ENCODE peak calls at places on chromosomes 4 and X, in seven cellular contexts. One of them, this sample, is unnamed.

GRCh38 chr4:110088670-110089069 is 109.7 kb downstream of the ELOVL6 start:
- DNase-seq in sigmoid colon: no peak
- DNase-seq in transverse colon: no peak
- DNase-seq in cardiac muscle cell: no peak
- DNase-seq in psoas muscle: no peak
- DNase-seq in tibial nerve: no peak
- DNase-seq in lower leg skin: no peak
- DNase-seq in this sample: no peak

GRCh38 chr4:113086172-113086695 is 36.8 kb downstream of the ANK2 start:
- DNase-seq in sigmoid colon: no peak
- DNase-seq in transverse colon: no peak
- DNase-seq in cardiac muscle cell: no peak
- DNase-seq in psoas muscle: no peak
- DNase-seq in tibial nerve: no peak
- DNase-seq in lower leg skin: no peak
- DNase-seq in this sample: no peak

GRCh38 chrX:123153846-123154335 is 30.2 kb upstream of the GRIA3 start:
- DNase-seq in sigmoid colon: no peak
- DNase-seq in transverse colon: no peak
- DNase-seq in cardiac muscle cell: no peak
- DNase-seq in psoas muscle: no peak
- DNase-seq in tibial nerve: no peak
- DNase-seq in lower leg skin: no peak
- DNase-seq in this sample: no peak

GRCh38 chr4:127479031-127479622 is 153.6 kb upstream of the INTU start:
- DNase-seq in sigmoid colon: no peak
- DNase-seq in transverse colon: no peak
- DNase-seq in cardiac muscle cell: peak; percentile 48
- DNase-seq in psoas muscle: no peak
- DNase-seq in tibial nerve: no peak
- DNase-seq in lower leg skin: no peak
- DNase-seq in this sample: no peak

GRCh38 chr4:53987761-53988171 is 76.6 kb downstream of the CHIC2 start:
- DNase-seq in sigmoid colon: no peak
- DNase-seq in transverse colon: no peak
- DNase-seq in cardiac muscle cell: no peak
- DNase-seq in psoas muscle: no peak
- DNase-seq in tibial nerve: no peak
- DNase-seq in lower leg skin: no peak
- DNase-seq in this sample: peak; percentile 37

GRCh38 chrX:81900522-81900921 is 698.6 kb downstream of the SH3BGRL start:
- DNase-seq in sigmoid colon: no peak
- DNase-seq in transverse colon: no peak
- DNase-seq in cardiac muscle cell: no peak
- DNase-seq in psoas muscle: no peak
- DNase-seq in tibial nerve: no peak
- DNase-seq in lower leg skin: no peak
- DNase-seq in this sample: no peak

GRCh38 chr4:13888112-13888511 is 260.6 kb upstream of the BOD1L1 start:
- DNase-seq in sigmoid colon: no peak
- DNase-seq in transverse colon: no peak
- DNase-seq in cardiac muscle cell: no peak
- DNase-seq in psoas muscle: no peak
- DNase-seq in tibial nerve: no peak
- DNase-seq in lower leg skin: no peak
- DNase-seq in this sample: peak; percentile 89

GRCh38 chr4:119097282-119097900 is 38.2 kb upstream of the MYOZ2 start:
- DNase-seq in sigmoid colon: no peak
- DNase-seq in transverse colon: no peak
- DNase-seq in cardiac muscle cell: no peak
- DNase-seq in psoas muscle: no peak
- DNase-seq in tibial nerve: no peak
- DNase-seq in lower leg skin: no peak
- DNase-seq in this sample: no peak

GRCh38 chr4:38759077-38759789 is 23.6 kb downstream of the TLR10 start:
- DNase-seq in sigmoid colon: peak; percentile 81
- DNase-seq in transverse colon: peak; percentile 68
- DNase-seq in cardiac muscle cell: peak; percentile 49
- DNase-seq in psoas muscle: peak; percentile 19
- DNase-seq in tibial nerve: peak; percentile 74
- DNase-seq in lower leg skin: peak; percentile 88
- DNase-seq in this sample: no peak

GRCh38 chrX:54423161-54423888 is 16.9 kb upstream of the TSR2 start:
- DNase-seq in sigmoid colon: no peak
- DNase-seq in transverse colon: no peak
- DNase-seq in cardiac muscle cell: peak; percentile 15
- DNase-seq in psoas muscle: no peak
- DNase-seq in tibial nerve: no peak
- DNase-seq in lower leg skin: no peak
- DNase-seq in this sample: no peak

GRCh38 chrX:13418126-13419091 is 98.6 kb upstream of the ATXN3L start:
- DNase-seq in sigmoid colon: no peak
- DNase-seq in transverse colon: no peak
- DNase-seq in cardiac muscle cell: no peak
- DNase-seq in psoas muscle: no peak
- DNase-seq in tibial nerve: no peak
- DNase-seq in lower leg skin: no peak
- DNase-seq in this sample: no peak

GRCh38 chrX:73943572-73943899 is 360.4 kb upstream of the ZCCHC13 start:
- DNase-seq in sigmoid colon: no peak
- DNase-seq in transverse colon: no peak
- DNase-seq in cardiac muscle cell: no peak
- DNase-seq in psoas muscle: no peak
- DNase-seq in tibial nerve: no peak
- DNase-seq in lower leg skin: no peak
- DNase-seq in this sample: no peak

GRCh38 chr4:13476915-13477314 is 7.2 kb downstream of the RAB28 start:
- DNase-seq in sigmoid colon: no peak
- DNase-seq in transverse colon: no peak
- DNase-seq in cardiac muscle cell: no peak
- DNase-seq in psoas muscle: no peak
- DNase-seq in tibial nerve: no peak
- DNase-seq in lower leg skin: no peak
- DNase-seq in this sample: no peak

GRCh38 chr4:99945718-99946345 is 586 bp downstream of the DNAJB14 start:
- DNase-seq in sigmoid colon: peak; percentile 66
- DNase-seq in transverse colon: no peak
- DNase-seq in cardiac muscle cell: peak; percentile 47
- DNase-seq in psoas muscle: no peak
- DNase-seq in tibial nerve: no peak
- DNase-seq in lower leg skin: no peak
- DNase-seq in this sample: no peak

GRCh38 chr4:79241846-79242245 is 84.0 kb downstream of the NAA11 start:
- DNase-seq in sigmoid colon: no peak
- DNase-seq in transverse colon: no peak
- DNase-seq in cardiac muscle cell: peak; percentile 6
- DNase-seq in psoas muscle: no peak
- DNase-seq in tibial nerve: no peak
- DNase-seq in lower leg skin: no peak
- DNase-seq in this sample: peak; percentile 29

GRCh38 chr4:5757091-5757490 is 46.1 kb downstream of the EVC start:
- DNase-seq in sigmoid colon: no peak
- DNase-seq in transverse colon: no peak
- DNase-seq in cardiac muscle cell: no peak
- DNase-seq in psoas muscle: no peak
- DNase-seq in tibial nerve: no peak
- DNase-seq in lower leg skin: peak; percentile 39
- DNase-seq in this sample: no peak

GRCh38 chr4:109276482-109277095 is 25.9 kb downstream of the COL25A1 start:
- DNase-seq in sigmoid colon: no peak
- DNase-seq in transverse colon: no peak
- DNase-seq in cardiac muscle cell: no peak
- DNase-seq in psoas muscle: no peak
- DNase-seq in tibial nerve: no peak
- DNase-seq in lower leg skin: no peak
- DNase-seq in this sample: no peak

GRCh38 chrX:38929966-38930421 is 128.7 kb downstream of the MID1IP1 start:
- DNase-seq in sigmoid colon: peak; percentile 74
- DNase-seq in transverse colon: no peak
- DNase-seq in cardiac muscle cell: peak; percentile 5
- DNase-seq in psoas muscle: peak; percentile 19
- DNase-seq in tibial nerve: no peak
- DNase-seq in lower leg skin: no peak
- DNase-seq in this sample: peak; percentile 13

GRCh38 chr4:40401646-40402045 is 66.5 kb downstream of the CHRNA9 start:
- DNase-seq in sigmoid colon: no peak
- DNase-seq in transverse colon: no peak
- DNase-seq in cardiac muscle cell: peak; percentile 6
- DNase-seq in psoas muscle: no peak
- DNase-seq in tibial nerve: no peak
- DNase-seq in lower leg skin: no peak
- DNase-seq in this sample: no peak

GRCh38 chr4:152100378-152101201 is 339.8 kb upstream of the GATB start:
- DNase-seq in sigmoid colon: no peak
- DNase-seq in transverse colon: peak; percentile 38
- DNase-seq in cardiac muscle cell: no peak
- DNase-seq in psoas muscle: no peak
- DNase-seq in tibial nerve: no peak
- DNase-seq in lower leg skin: peak; percentile 85
- DNase-seq in this sample: no peak

GRCh38 chr4:87632469-87632868 is 17.6 kb upstream of the DMP1 start:
- DNase-seq in sigmoid colon: no peak
- DNase-seq in transverse colon: no peak
- DNase-seq in cardiac muscle cell: no peak
- DNase-seq in psoas muscle: no peak
- DNase-seq in tibial nerve: no peak
- DNase-seq in lower leg skin: no peak
- DNase-seq in this sample: no peak

GRCh38 chr4:18111100-18111499 is 89.5 kb upstream of the LCORL start:
- DNase-seq in sigmoid colon: no peak
- DNase-seq in transverse colon: no peak
- DNase-seq in cardiac muscle cell: no peak
- DNase-seq in psoas muscle: no peak
- DNase-seq in tibial nerve: no peak
- DNase-seq in lower leg skin: no peak
- DNase-seq in this sample: no peak

GRCh38 chr4:41644288-41644914 is 104.1 kb downstream of the PHOX2B start:
- DNase-seq in sigmoid colon: peak; percentile 87
- DNase-seq in transverse colon: peak; percentile 75
- DNase-seq in cardiac muscle cell: peak; percentile 86
- DNase-seq in psoas muscle: peak; percentile 77
- DNase-seq in tibial nerve: peak; percentile 69
- DNase-seq in lower leg skin: peak; percentile 91
- DNase-seq in this sample: no peak
- TF ChIP-seq CTCF in sigmoid colon: peak; percentile 77
- TF ChIP-seq CTCF in transverse colon: peak; percentile 88
- TF ChIP-seq CTCF in cardiac muscle cell: peak; percentile 91
- TF ChIP-seq CTCF in psoas muscle: peak; percentile 86
- TF ChIP-seq CTCF in tibial nerve: peak; percentile 94
- TF ChIP-seq CTCF in lower leg skin: peak; percentile 15
- TF ChIP-seq CTCF in this sample: peak; percentile 90

DNA sequence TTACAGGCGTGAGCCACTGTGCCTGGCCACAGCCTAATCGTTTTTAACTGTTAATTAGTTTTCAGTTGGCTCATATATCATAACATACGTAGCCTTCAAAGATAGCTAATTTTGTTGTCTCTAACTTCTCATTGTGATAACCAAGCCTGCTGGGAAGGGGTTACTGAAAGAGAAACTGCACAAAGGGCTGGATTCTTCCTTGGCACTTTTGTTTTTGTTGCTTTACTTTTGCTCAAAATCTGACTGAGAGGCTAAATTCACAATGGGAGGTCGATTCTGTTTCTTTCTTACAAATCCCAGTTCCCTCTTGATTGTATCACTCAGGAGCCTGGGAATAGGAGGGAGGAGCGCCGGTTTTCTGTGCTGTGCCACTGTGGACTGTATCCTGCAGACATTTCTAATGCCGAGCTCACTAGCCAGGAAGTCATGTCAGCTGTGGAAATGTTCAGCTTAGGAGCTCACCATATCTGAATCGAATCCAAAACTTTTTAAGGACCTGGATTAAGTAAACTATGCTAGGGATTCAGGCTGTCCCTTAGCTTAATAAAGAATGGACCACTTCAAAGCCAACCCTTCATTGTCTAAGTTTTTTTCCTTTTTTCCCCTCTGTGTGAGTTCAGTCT is 120.5 kb upstream of the FAT1 start:
- DNase-seq in sigmoid colon: peak; percentile 70
- DNase-seq in transverse colon: no peak
- DNase-seq in cardiac muscle cell: no peak
- DNase-seq in psoas muscle: no peak
- DNase-seq in tibial nerve: peak; percentile 27
- DNase-seq in lower leg skin: no peak
- DNase-seq in this sample: no peak
- H3K4me3 ChIP-seq in sigmoid colon: peak overlapping the region; percentile 33
- H3K4me3 ChIP-seq in transverse colon: no peak overlapping the region
- H3K4me3 ChIP-seq in cardiac muscle cell: no peak overlapping the region
- H3K4me3 ChIP-seq in psoas muscle: peak overlapping the region; percentile 27
- H3K4me3 ChIP-seq in tibial nerve: peak overlapping the region; percentile 39
- H3K4me3 ChIP-seq in lower leg skin: no peak overlapping the region
- H3K4me3 ChIP-seq in this sample: peak overlapping the region; percentile 11

GRCh38 chrX:48919360-48919821 is 567 bp upstream of the PIM2 start:
- DNase-seq in sigmoid colon: no peak
- DNase-seq in transverse colon: no peak
- DNase-seq in cardiac muscle cell: no peak
- DNase-seq in psoas muscle: no peak
- DNase-seq in tibial nerve: no peak
- DNase-seq in lower leg skin: no peak
- DNase-seq in this sample: no peak

GRCh38 chrX:48917139-48917980 is 1.5 kb downstream of the PIM2 start:
- DNase-seq in sigmoid colon: peak; percentile 95
- DNase-seq in transverse colon: peak; percentile 92
- DNase-seq in cardiac muscle cell: peak; percentile 95
- DNase-seq in psoas muscle: peak; percentile 87
- DNase-seq in tibial nerve: peak; percentile 89
- DNase-seq in lower leg skin: peak; percentile 97
- DNase-seq in this sample: peak; percentile 39

GRCh38 chrX:48919947-48920712 is 1.3 kb upstream of the PIM2 start:
- DNase-seq in sigmoid colon: no peak
- DNase-seq in transverse colon: no peak
- DNase-seq in cardiac muscle cell: no peak
- DNase-seq in psoas muscle: no peak
- DNase-seq in tibial nerve: no peak
- DNase-seq in lower leg skin: no peak
- DNase-seq in this sample: no peak

GRCh38 chrX:48918303-48918643 is 551 bp downstream of the PIM2 start:
- DNase-seq in sigmoid colon: no peak
- DNase-seq in transverse colon: no peak
- DNase-seq in cardiac muscle cell: no peak
- DNase-seq in psoas muscle: no peak
- DNase-seq in tibial nerve: no peak
- DNase-seq in lower leg skin: no peak
- DNase-seq in this sample: no peak

GRCh38 chrX:48918644-48919340 is at the start of gene PIM2:
- DNase-seq in sigmoid colon: peak; percentile 95
- DNase-seq in transverse colon: peak; percentile 93
- DNase-seq in cardiac muscle cell: peak; percentile 99
- DNase-seq in psoas muscle: peak; percentile 88
- DNase-seq in tibial nerve: peak; percentile 81
- DNase-seq in lower leg skin: peak; percentile 97
- DNase-seq in this sample: peak; percentile 47
- TF ChIP-seq CTCF in sigmoid colon: no peak
- TF ChIP-seq CTCF in transverse colon: no peak
- TF ChIP-seq CTCF in cardiac muscle cell: no peak
- TF ChIP-seq CTCF in psoas muscle: no peak
- TF ChIP-seq CTCF in tibial nerve: no peak
- TF ChIP-seq CTCF in lower leg skin: no peak
- TF ChIP-seq CTCF in this sample: no peak

DNA sequence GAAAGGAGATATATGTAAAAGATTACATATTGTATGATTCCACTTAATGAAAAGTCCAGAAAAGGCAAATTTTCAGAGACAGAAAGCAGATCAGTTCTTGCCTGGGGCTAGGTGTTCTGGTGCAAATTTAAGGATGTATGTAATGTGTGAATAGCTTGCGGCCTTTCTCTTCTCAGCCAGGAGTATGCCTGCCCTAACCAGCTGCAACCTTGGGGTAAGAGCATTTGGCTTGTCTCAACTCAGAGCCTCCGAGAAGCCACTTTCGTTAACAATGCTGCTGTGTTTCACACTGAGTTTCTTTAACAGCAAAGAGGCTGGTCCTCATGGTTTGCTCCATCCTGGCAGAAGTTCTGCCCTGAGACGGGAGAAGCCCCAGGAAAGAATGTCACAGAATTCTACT is 102.7 kb downstream of the SPCS3 start:
- DNase-seq in sigmoid colon: no peak
- DNase-seq in transverse colon: no peak
- DNase-seq in cardiac muscle cell: no peak
- DNase-seq in psoas muscle: no peak
- DNase-seq in tibial nerve: no peak
- DNase-seq in lower leg skin: no peak
- DNase-seq in this sample: no peak
- H3K4me3 ChIP-seq in sigmoid colon: no peak overlapping the region
- H3K4me3 ChIP-seq in transverse colon: no peak overlapping the region
- H3K4me3 ChIP-seq in cardiac muscle cell: no peak overlapping the region
- H3K4me3 ChIP-seq in psoas muscle: no peak overlapping the region
- H3K4me3 ChIP-seq in tibial nerve: no peak overlapping the region
- H3K4me3 ChIP-seq in lower leg skin: no peak overlapping the region
- H3K4me3 ChIP-seq in this sample: no peak overlapping the region

This sample was measured in epithelial cell of proximal tubule.